ENCODE peak calls at places on chromosomes 5 and 9, in six cellular contexts. K, H, V, W, B and Q are unnamed samples.

GRCh38 chr5:7991125-7991821 is 122.3 kb downstream of the MTRR start:
- DNase-seq in K (no peak), H (no peak), V (no peak), W (peak; percentile 11), B (peak; percentile 73), Q (no peak)

GRCh38 chr9:75239176-75239575 is 150.9 kb downstream of the OSTF1 start:
- DNase-seq in K (no peak), H (no peak), V (peak; percentile 92), W (no peak), B (no peak), Q (no peak)

GRCh38 chr9:131423171-131423581 is 29.3 kb downstream of the PRRC2B start:
- DNase-seq in K (no peak), H (no peak), V (peak; percentile 92), W (no peak), B (peak; percentile 96), Q (peak; percentile 88)

GRCh38 chr5:50666261-50667078 is at the start of gene PARP8:
- DNase-seq in K (peak; percentile 68), H (peak; percentile 5), V (peak; percentile 61), W (peak; percentile 29), B (peak; percentile 91), Q (no peak)

GRCh38 chr5:34624711-34625110 is 31.4 kb upstream of the RAI14 start:
- DNase-seq in K (no peak), H (no peak), V (no peak), W (no peak), B (no peak), Q (no peak)

GRCh38 chr9:98781588-98782383 is 14.6 kb downstream of the ANKS6 start:
- DNase-seq in K (no peak), H (no peak), V (no peak), W (no peak), B (no peak), Q (no peak)

GRCh38 chr5:124661317-124662141 is 84.9 kb downstream of the ZNF608 start:
- DNase-seq in K (no peak), H (no peak), V (peak; percentile 70), W (peak; percentile 49), B (peak; percentile 98), Q (peak; percentile 89)

GRCh38 chr5:76222318-76222717 is 139.1 kb downstream of the SV2C start:
- DNase-seq in K (no peak), H (no peak), V (no peak), W (no peak), B (no peak), Q (no peak)

GRCh38 chr9:69325409-69326212 is 596 bp downstream of the ENTREP1 start:
- DNase-seq in K (no peak), H (no peak), V (no peak), W (no peak), B (peak; percentile 32), Q (no peak)

GRCh38 chr5:15785636-15786035 is 285.7 kb downstream of the FBXL7 start:
- DNase-seq in K (no peak), H (no peak), V (no peak), W (no peak), B (no peak), Q (no peak)

GRCh38 chr9:137435381-137435891 is 5.7 kb downstream of the ENTPD8 start:
- DNase-seq in K (peak; percentile 34), H (no peak), V (no peak), W (no peak), B (no peak), Q (no peak)

GRCh38 chr9:14313951-14314423 is at the start of gene NFIB:
- DNase-seq in K (no peak), H (no peak), V (peak; percentile 70), W (peak; percentile 53), B (peak; percentile 86), Q (no peak)

GRCh38 chr5:74945561-74946165 is 79.5 kb upstream of the FAM169A start:
- DNase-seq in K (no peak), H (no peak), V (no peak), W (no peak), B (no peak), Q (no peak)

GRCh38 chr5:111043712-111044506 is 27.6 kb upstream of the TSLP start:
- DNase-seq in K (no peak), H (no peak), V (peak; percentile 62), W (peak; percentile 88), B (peak; percentile 70), Q (peak; percentile 94)

GRCh38 chr9:12723409-12724028 is 30.3 kb downstream of the TYRP1 start:
- DNase-seq in K (no peak), H (no peak), V (peak; percentile 60), W (no peak), B (no peak), Q (no peak)

GRCh38 chr5:89069591-89069990 is 186.6 kb upstream of the MEF2C start:
- DNase-seq in K (no peak), H (no peak), V (no peak), W (no peak), B (no peak), Q (no peak)

GRCh38 chr5:96254980-96255681 is 177.9 kb downstream of the PCSK1 start:
- DNase-seq in K (no peak), H (no peak), V (peak; percentile 89), W (no peak), B (no peak), Q (peak; percentile 87)

GRCh38 chr5:142316051-142316450 is 8.8 kb downstream of the SPRY4 start:
- DNase-seq in K (no peak), H (no peak), V (peak; percentile 73), W (no peak), B (no peak), Q (no peak)

GRCh38 chr5:72210913-72211670 is 103.8 kb downstream of the MAP1B start:
- DNase-seq in K (no peak), H (no peak), V (peak; percentile 92), W (no peak), B (no peak), Q (peak; percentile 86)

GRCh38 chr5:149799119-149799623 is 69.1 kb downstream of the PPARGC1B start:
- DNase-seq in K (no peak), H (no peak), V (peak; percentile 92), W (no peak), B (no peak), Q (peak; percentile 22)

GRCh38 chr5:139787568-139788293 is 7.9 kb upstream of the PSD2 start:
- DNase-seq in K (peak; percentile 85), H (peak; percentile 78), V (peak; percentile 82), W (peak; percentile 74), B (peak; percentile 85), Q (peak; percentile 36)

GRCh38 chr5:107669543-107670027 is 1.2 kb downstream of the EFNA5 start:
- DNase-seq in K (no peak), H (no peak), V (peak; percentile 58), W (peak; percentile 48), B (peak; percentile 73), Q (no peak)

GRCh38 chr9:134590240-134591081 is 51.1 kb upstream of the COL5A1 start:
- DNase-seq in K (no peak), H (no peak), V (peak; percentile 61), W (no peak), B (no peak), Q (no peak)

GRCh38 chr9:35673132-35673997 is at the start of gene CA9:
- DNase-seq in K (no peak), H (no peak), V (no peak), W (no peak), B (no peak), Q (no peak)

GRCh38 chr9:16871358-16872151 is 1.1 kb upstream of the BNC2 start:
- DNase-seq in K (no peak), H (no peak), V (peak; percentile 91), W (no peak), B (peak; percentile 74), Q (no peak)

GRCh38 chr9:113296796-113297558 is 6.2 kb downstream of the RNF183 start:
- DNase-seq in K (no peak), H (no peak), V (no peak), W (no peak), B (no peak), Q (no peak)

GRCh38 chr5:139131062-139131856 is 66.9 kb downstream of the SIL1 start:
- DNase-seq in K (no peak), H (no peak), V (no peak), W (no peak), B (no peak), Q (no peak)

GRCh38 chr5:156595132-156595787 is 254.8 kb upstream of the PPP1R2B start:
- DNase-seq in K (no peak), H (no peak), V (no peak), W (no peak), B (peak; percentile 7), Q (no peak)

GRCh38 chr5:54785729-54786548 is 199.5 kb downstream of the ESM1 start:
- DNase-seq in K (no peak), H (no peak), V (peak; percentile 14), W (no peak), B (peak; percentile 45), Q (no peak)

GRCh38 chr9:92725266-92725545 is 39.4 kb downstream of the BICD2 start:
- DNase-seq in K (no peak), H (no peak), V (no peak), W (no peak), B (no peak), Q (no peak)

GRCh38 chr5:80822640-80823039 is 137.5 kb upstream of the RASGRF2 start:
- DNase-seq in K (no peak), H (no peak), V (no peak), W (no peak), B (no peak), Q (no peak)